ENCODE peak calls at places on chromosomes 13 and 19, in four cellular contexts. One of them, this sample, is unnamed.

GRCh38 chr19:45403781-45404556 is 900 bp downstream of the PPP1R13L start:
- DNase-seq in HFF-Myc: no peak
- DNase-seq in stimulated activated CD8-positive, alpha-beta memory T cell treated with anti-CD3 and anti-CD28 coated beads, Interleukin-12 subunit alpha, Interleukin-12 subunit beta, amount 100 ng/mL, for 1 hour: no peak
- DNase-seq in T-helper 17 cell: peak; percentile 29
- DNase-seq in this sample: no peak

GRCh38 chr19:36032251-36033104 is at the start of gene CLIP3:
- DNase-seq in stimulated activated CD8-positive, alpha-beta memory T cell treated with anti-CD3 and anti-CD28 coated beads, Interleukin-12 subunit alpha, Interleukin-12 subunit beta, amount 100 ng/mL, for 1 hour: peak; percentile 21
- DNase-seq in HFF-Myc: no peak
- DNase-seq in T-helper 17 cell: peak; percentile 24
- DNase-seq in this sample: peak; percentile 82

GRCh38 chr13:40648040-40648439 is 18.4 kb downstream of the FOXO1 start:
- DNase-seq in T-helper 17 cell: no peak
- DNase-seq in stimulated activated CD8-positive, alpha-beta memory T cell treated with anti-CD3 and anti-CD28 coated beads, Interleukin-12 subunit alpha, Interleukin-12 subunit beta, amount 100 ng/mL, for 1 hour: no peak
- DNase-seq in HFF-Myc: no peak
- DNase-seq in this sample: no peak

GRCh38 chr19:12996542-12997094 is 1.3 kb downstream of the NFIX start:
- DNase-seq in T-helper 17 cell: no peak
- DNase-seq in stimulated activated CD8-positive, alpha-beta memory T cell treated with anti-CD3 and anti-CD28 coated beads, Interleukin-12 subunit alpha, Interleukin-12 subunit beta, amount 100 ng/mL, for 1 hour: no peak
- DNase-seq in HFF-Myc: no peak
- DNase-seq in this sample: no peak

GRCh38 chr19:28523619-28524018 is 689.3 kb downstream of the UQCRFS1 start:
- DNase-seq in HFF-Myc: no peak
- DNase-seq in T-helper 17 cell: no peak
- DNase-seq in stimulated activated CD8-positive, alpha-beta memory T cell treated with anti-CD3 and anti-CD28 coated beads, Interleukin-12 subunit alpha, Interleukin-12 subunit beta, amount 100 ng/mL, for 1 hour: no peak
- DNase-seq in this sample: no peak

GRCh38 chr19:2551864-2552185 is 75.9 kb downstream of the GADD45B start:
- DNase-seq in HFF-Myc: no peak
- DNase-seq in stimulated activated CD8-positive, alpha-beta memory T cell treated with anti-CD3 and anti-CD28 coated beads, Interleukin-12 subunit alpha, Interleukin-12 subunit beta, amount 100 ng/mL, for 1 hour: no peak
- DNase-seq in T-helper 17 cell: no peak
- DNase-seq in this sample: no peak

GRCh38 chr13:32060319-32060924 is 28.8 kb downstream of the FRY start:
- DNase-seq in stimulated activated CD8-positive, alpha-beta memory T cell treated with anti-CD3 and anti-CD28 coated beads, Interleukin-12 subunit alpha, Interleukin-12 subunit beta, amount 100 ng/mL, for 1 hour: no peak
- DNase-seq in T-helper 17 cell: no peak
- DNase-seq in HFF-Myc: no peak
- DNase-seq in this sample: no peak

GRCh38 chr13:72850959-72851677 is 69.2 kb downstream of the PIBF1 start:
- DNase-seq in HFF-Myc: no peak
- DNase-seq in stimulated activated CD8-positive, alpha-beta memory T cell treated with anti-CD3 and anti-CD28 coated beads, Interleukin-12 subunit alpha, Interleukin-12 subunit beta, amount 100 ng/mL, for 1 hour: no peak
- DNase-seq in T-helper 17 cell: no peak
- DNase-seq in this sample: no peak

GRCh38 chr19:5292843-5293606 is 47.6 kb downstream of the PTPRS start:
- DNase-seq in HFF-Myc: peak; percentile 63
- DNase-seq in stimulated activated CD8-positive, alpha-beta memory T cell treated with anti-CD3 and anti-CD28 coated beads, Interleukin-12 subunit alpha, Interleukin-12 subunit beta, amount 100 ng/mL, for 1 hour: no peak
- DNase-seq in T-helper 17 cell: no peak
- DNase-seq in this sample: peak; percentile 80

GRCh38 chr19:11375143-11375948 is 880 bp downstream of the SWSAP1 start:
- DNase-seq in HFF-Myc: no peak
- DNase-seq in T-helper 17 cell: peak; percentile 61
- DNase-seq in stimulated activated CD8-positive, alpha-beta memory T cell treated with anti-CD3 and anti-CD28 coated beads, Interleukin-12 subunit alpha, Interleukin-12 subunit beta, amount 100 ng/mL, for 1 hour: peak; percentile 44
- DNase-seq in this sample: no peak

GRCh38 chr19:40539070-40539469 is 37.6 kb upstream of the SHKBP1 start:
- DNase-seq in stimulated activated CD8-positive, alpha-beta memory T cell treated with anti-CD3 and anti-CD28 coated beads, Interleukin-12 subunit alpha, Interleukin-12 subunit beta, amount 100 ng/mL, for 1 hour: no peak
- DNase-seq in HFF-Myc: no peak
- DNase-seq in T-helper 17 cell: no peak
- DNase-seq in this sample: no peak

GRCh38 chr13:41268764-41269163 is 5.4 kb upstream of the MTRF1 start:
- DNase-seq in stimulated activated CD8-positive, alpha-beta memory T cell treated with anti-CD3 and anti-CD28 coated beads, Interleukin-12 subunit alpha, Interleukin-12 subunit beta, amount 100 ng/mL, for 1 hour: no peak
- DNase-seq in HFF-Myc: peak; percentile 22
- DNase-seq in T-helper 17 cell: no peak
- DNase-seq in this sample: no peak

GRCh38 chr13:39603424-39603947 is 493 bp upstream of the LHFPL6 start:
- DNase-seq in stimulated activated CD8-positive, alpha-beta memory T cell treated with anti-CD3 and anti-CD28 coated beads, Interleukin-12 subunit alpha, Interleukin-12 subunit beta, amount 100 ng/mL, for 1 hour: no peak
- DNase-seq in HFF-Myc: no peak
- DNase-seq in T-helper 17 cell: no peak
- DNase-seq in this sample: peak; percentile 20

This sample was measured in globus pallidus.